ENCODE peak calls at places on chromosomes 13 and 19, in six cellular contexts. T is activated B cell treated with CpG ODN at 0.5 μM for 24 hours; I is WTC11; X is left lung; G is sciatic nerve; M is activated CD8-positive, alpha-beta T cell treated with anti-CD3 and anti-CD28 coated beads for 36 hours. E is an unnamed sample.

GRCh38 chr13:41562083-41562482 is 104.7 kb downstream of the RGCC start:
- ATAC-seq in I (no peak), X (peak), M (no peak), T (no peak), G (peak), E (no peak)

GRCh38 chr19:7863157-7863970 is 10.8 kb downstream of the PRR36 start:
- ATAC-seq in T (peak), I (peak), G (no peak), M (no peak), X (no peak), E (peak)

GRCh38 chr13:61111529-61111928 is 304.1 kb downstream of the PCDH20 start:
- ATAC-seq in X (no peak), G (no peak), M (no peak), T (no peak), I (no peak), E (no peak)

GRCh38 chr13:50726164-50726563 is 117.3 kb downstream of the DLEU7 start:
- ATAC-seq in G (no peak), T (peak), I (no peak), X (no peak), M (no peak), E (no peak)

GRCh38 chr19:51002542-51003311 is 1.3 kb upstream of the KLK8 start:
- ATAC-seq in X (no peak), T (no peak), M (peak), G (peak), I (peak), E (no peak)

GRCh38 chr19:4144666-4145261 is 8.7 kb upstream of the CREB3L3 start:
- ATAC-seq in M (no peak), T (no peak), G (no peak), X (peak), I (no peak), E (no peak)

GRCh38 chr19:50500060-50500752 is 10.8 kb downstream of the JOSD2 start:
- ATAC-seq in T (peak), X (peak), G (peak), M (peak), I (peak), E (peak)

GRCh38 chr19:29390742-29391141 is 135.1 kb upstream of the VSTM2B start:
- ATAC-seq in X (no peak), T (no peak), I (no peak), G (no peak), M (no peak), E (no peak)

GRCh38 chr19:14322889-14323463 is 58.3 kb upstream of the ADGRE5 start:
- ATAC-seq in X (no peak), I (no peak), T (no peak), G (no peak), M (no peak), E (no peak)

GRCh38 chr13:113882266-113882627 is 18.4 kb upstream of the GAS6 start:
- ATAC-seq in I (no peak), G (peak), M (no peak), T (no peak), X (peak), E (no peak)

GRCh38 chr13:104625196-104625595 is 1559.0 kb upstream of the SLC10A2 start:
- ATAC-seq in X (no peak), I (no peak), T (no peak), G (no peak), M (no peak), E (no peak)

GRCh38 chr13:43333176-43333575 is 309.8 kb downstream of the DNAJC15 start:
- ATAC-seq in M (no peak), G (no peak), X (no peak), T (no peak), I (no peak), E (no peak)

GRCh38 chr19:4267101-4267900 is 11.8 kb upstream of the SHD start:
- ATAC-seq in I (peak), G (peak), T (peak), X (peak), M (peak), E (peak)

GRCh38 chr19:19137556-19138109 is 645 bp downstream of the TMEM161A start:
- ATAC-seq in M (no peak), T (no peak), X (peak), G (peak), I (no peak), E (peak)

GRCh38 chr19:13598098-13598497 is 91.8 kb upstream of the CACNA1A start:
- ATAC-seq in T (no peak), M (no peak), X (no peak), G (no peak), I (no peak), E (no peak)

GRCh38 chr19:47005873-47006272 is 13.8 kb upstream of the NPAS1 start:
- ATAC-seq in T (no peak), M (peak), I (peak), X (peak), G (no peak), E (no peak)

GRCh38 chr13:99351772-99352171 is 44.6 kb upstream of the GPR183 start:
- ATAC-seq in G (no peak), X (no peak), T (no peak), M (peak), I (no peak), E (no peak)

GRCh38 chr13:113991676-113992179 is 17.9 kb upstream of the C13orf46 start:
- ATAC-seq in G (no peak), I (no peak), X (no peak), T (no peak), M (no peak), E (no peak)

GRCh38 chr19:8935460-8935859 is 74.7 kb downstream of the MUC16 start:
- ATAC-seq in I (no peak), T (no peak), M (no peak), G (no peak), X (no peak), E (no peak)

GRCh38 chr19:41886761-41887710 is 4.1 kb downstream of the ARHGEF1 start:
- ATAC-seq in I (no peak), X (no peak), G (no peak), T (peak), M (peak), E (peak)

GRCh38 chr19:2385053-2385721 is 25.1 kb downstream of the TMPRSS9 start:
- ATAC-seq in M (peak), I (peak), G (no peak), T (no peak), X (peak), E (no peak)

GRCh38 chr13:46182491-46182877 is 507 bp upstream of the LCP1 start:
- ATAC-seq in X (peak), G (no peak), I (no peak), M (no peak), T (peak), E (peak)

GRCh38 chr13:46598140-46598819 is 45.3 kb downstream of the LRCH1 start:
- ATAC-seq in X (no peak), I (no peak), M (peak), T (peak), G (no peak), E (peak)

GRCh38 chr19:543912-544608 is at the start of gene GZMM:
- ATAC-seq in G (peak), I (peak), M (peak), T (no peak), X (peak), E (peak)

GRCh38 chr13:85413664-85414063 is 385.6 kb downstream of the SLITRK6 start:
- ATAC-seq in M (no peak), I (no peak), G (no peak), T (no peak), X (no peak), E (no peak)

GRCh38 chr13:113664751-113665581 is 2.1 kb upstream of the GRK1 start:
- ATAC-seq in X (peak), T (no peak), M (no peak), I (no peak), G (no peak), E (no peak)

GRCh38 chr13:35470671-35471465 is 5.6 kb downstream of the MAB21L1 start:
- ATAC-seq in X (peak), T (no peak), G (peak), M (peak), I (peak), E (no peak)

GRCh38 chr19:39778763-39779162 is at the start of gene LEUTX:
- ATAC-seq in T (no peak), X (no peak), M (peak), G (no peak), I (no peak), E (no peak)

GRCh38 chr13:51113969-51114368 is 2.9 kb upstream of the C13orf42 start:
- ATAC-seq in T (no peak), G (no peak), X (no peak), M (no peak), I (no peak), E (no peak)

GRCh38 chr19:49861127-49861526 is 6.2 kb downstream of the PNKP start:
- ATAC-seq in T (no peak), M (no peak), G (peak), X (peak), I (peak), E (no peak)

GRCh38 chr19:41755328-41755913 is at the start of gene CEACAM6:
- ATAC-seq in T (no peak), G (no peak), M (no peak), X (peak), I (peak), E (no peak)

GRCh38 chr13:84925443-84925842 is 873.8 kb downstream of the SLITRK6 start:
- ATAC-seq in I (no peak), M (no peak), T (no peak), X (no peak), G (no peak), E (no peak)

GRCh38 chr13:91058066-91058465 is 289.4 kb upstream of the MIR17HG start:
- ATAC-seq in M (no peak), G (no peak), X (peak), I (peak), T (no peak), E (no peak)

GRCh38 chr19:51292971-51293370 is 18.5 kb upstream of the IGLON5 start:
- ATAC-seq in M (no peak), T (no peak), X (no peak), G (no peak), I (peak), E (no peak)

GRCh38 chr13:70842062-70842644 is 733.9 kb upstream of the KLHL1 start:
- ATAC-seq in T (no peak), X (no peak), M (no peak), I (peak), G (no peak), E (no peak)

GRCh38 chr13:82330499-82330898 is 1551.8 kb downstream of the SLITRK1 start:
- ATAC-seq in T (no peak), M (no peak), G (no peak), I (peak), X (no peak), E (no peak)

E was measured in stimulated activated memory B cell treated with anti-CD40 and anti-IgM and Interleukin-4, amounts not matched to agents 10 μg/mL and 1 μg/mL and 100 μg/mL, for 72 hours.